ENCODE peak calls at places on chromosomes 5 and 9, in nine cellular contexts. One of them, this sample, is unnamed.

GRCh38 chr5:107090471-107090870 is 580.3 kb downstream of the EFNA5 start:
- DNase-seq in stomach: no peak
- DNase-seq in Caco-2: no peak
- DNase-seq in ELR: no peak
- DNase-seq in effector memory CD8-positive, alpha-beta T cell: no peak
- DNase-seq in activated CD8-positive, alpha-beta memory T cell treated with anti-CD3 and anti-CD28 coated beads, Interleukin-2, amount 10 ng/mL, durations not matched to agents 7 days and 5 days: no peak
- DNase-seq in stimulated activated CD8-positive, alpha-beta memory T cell treated with anti-CD3 and anti-CD28 coated beads, Interleukin-7, amount 100 ng/mL, for 4 hours: no peak
- DNase-seq in right atrium auricular region: no peak
- DNase-seq in left cardiac atrium: no peak
- DNase-seq in this sample: no peak

GRCh38 chr5:145324767-145325479 is 510.2 kb downstream of the PRELID2 start:
- DNase-seq in left cardiac atrium: no peak
- DNase-seq in stomach: no peak
- DNase-seq in stimulated activated CD8-positive, alpha-beta memory T cell treated with anti-CD3 and anti-CD28 coated beads, Interleukin-7, amount 100 ng/mL, for 4 hours: no peak
- DNase-seq in ELR: no peak
- DNase-seq in right atrium auricular region: no peak
- DNase-seq in Caco-2: no peak
- DNase-seq in activated CD8-positive, alpha-beta memory T cell treated with anti-CD3 and anti-CD28 coated beads, Interleukin-2, amount 10 ng/mL, durations not matched to agents 7 days and 5 days: no peak
- DNase-seq in effector memory CD8-positive, alpha-beta T cell: no peak
- DNase-seq in this sample: no peak

GRCh38 chr9:124680714-124681390 is 90.3 kb downstream of the NR6A1 start:
- DNase-seq in stomach: no peak
- DNase-seq in Caco-2: no peak
- DNase-seq in stimulated activated CD8-positive, alpha-beta memory T cell treated with anti-CD3 and anti-CD28 coated beads, Interleukin-7, amount 100 ng/mL, for 4 hours: no peak
- DNase-seq in right atrium auricular region: no peak
- DNase-seq in left cardiac atrium: no peak
- DNase-seq in activated CD8-positive, alpha-beta memory T cell treated with anti-CD3 and anti-CD28 coated beads, Interleukin-2, amount 10 ng/mL, durations not matched to agents 7 days and 5 days: no peak
- DNase-seq in effector memory CD8-positive, alpha-beta T cell: no peak
- DNase-seq in ELR: no peak
- DNase-seq in this sample: no peak

GRCh38 chr9:101486693-101487442 is 46.8 kb upstream of the RNF20 start:
- DNase-seq in effector memory CD8-positive, alpha-beta T cell: no peak
- DNase-seq in Caco-2: peak
- DNase-seq in right atrium auricular region: no peak
- DNase-seq in ELR: peak
- DNase-seq in stimulated activated CD8-positive, alpha-beta memory T cell treated with anti-CD3 and anti-CD28 coated beads, Interleukin-7, amount 100 ng/mL, for 4 hours: no peak
- DNase-seq in left cardiac atrium: peak
- DNase-seq in activated CD8-positive, alpha-beta memory T cell treated with anti-CD3 and anti-CD28 coated beads, Interleukin-2, amount 10 ng/mL, durations not matched to agents 7 days and 5 days: no peak
- DNase-seq in stomach: peak
- DNase-seq in this sample: peak

GRCh38 chr5:88666761-88667186 is 216.2 kb downstream of the MEF2C start:
- DNase-seq in activated CD8-positive, alpha-beta memory T cell treated with anti-CD3 and anti-CD28 coated beads, Interleukin-2, amount 10 ng/mL, durations not matched to agents 7 days and 5 days: no peak
- DNase-seq in right atrium auricular region: no peak
- DNase-seq in effector memory CD8-positive, alpha-beta T cell: no peak
- DNase-seq in stimulated activated CD8-positive, alpha-beta memory T cell treated with anti-CD3 and anti-CD28 coated beads, Interleukin-7, amount 100 ng/mL, for 4 hours: no peak
- DNase-seq in ELR: no peak
- DNase-seq in stomach: no peak
- DNase-seq in Caco-2: no peak
- DNase-seq in left cardiac atrium: no peak
- DNase-seq in this sample: no peak

GRCh38 chr9:72322678-72323077 is 42.3 kb downstream of the ZFAND5 start:
- DNase-seq in effector memory CD8-positive, alpha-beta T cell: no peak
- DNase-seq in ELR: no peak
- DNase-seq in right atrium auricular region: no peak
- DNase-seq in stomach: no peak
- DNase-seq in activated CD8-positive, alpha-beta memory T cell treated with anti-CD3 and anti-CD28 coated beads, Interleukin-2, amount 10 ng/mL, durations not matched to agents 7 days and 5 days: no peak
- DNase-seq in stimulated activated CD8-positive, alpha-beta memory T cell treated with anti-CD3 and anti-CD28 coated beads, Interleukin-7, amount 100 ng/mL, for 4 hours: no peak
- DNase-seq in Caco-2: no peak
- DNase-seq in left cardiac atrium: no peak
- DNase-seq in this sample: no peak

GRCh38 chr9:19940808-19941207 is 152.0 kb upstream of the SLC24A2 start:
- DNase-seq in left cardiac atrium: no peak
- DNase-seq in Caco-2: no peak
- DNase-seq in effector memory CD8-positive, alpha-beta T cell: no peak
- DNase-seq in ELR: no peak
- DNase-seq in stomach: no peak
- DNase-seq in stimulated activated CD8-positive, alpha-beta memory T cell treated with anti-CD3 and anti-CD28 coated beads, Interleukin-7, amount 100 ng/mL, for 4 hours: no peak
- DNase-seq in activated CD8-positive, alpha-beta memory T cell treated with anti-CD3 and anti-CD28 coated beads, Interleukin-2, amount 10 ng/mL, durations not matched to agents 7 days and 5 days: no peak
- DNase-seq in right atrium auricular region: no peak
- DNase-seq in this sample: no peak

GRCh38 chr5:43422143-43422542 is 10.0 kb upstream of the CCL28 start:
- DNase-seq in stimulated activated CD8-positive, alpha-beta memory T cell treated with anti-CD3 and anti-CD28 coated beads, Interleukin-7, amount 100 ng/mL, for 4 hours: no peak
- DNase-seq in Caco-2: no peak
- DNase-seq in activated CD8-positive, alpha-beta memory T cell treated with anti-CD3 and anti-CD28 coated beads, Interleukin-2, amount 10 ng/mL, durations not matched to agents 7 days and 5 days: no peak
- DNase-seq in ELR: peak
- DNase-seq in left cardiac atrium: no peak
- DNase-seq in stomach: peak
- DNase-seq in effector memory CD8-positive, alpha-beta T cell: no peak
- DNase-seq in right atrium auricular region: no peak
- DNase-seq in this sample: peak

GRCh38 chr9:125974705-125975104 is 227.5 kb downstream of the PBX3 start:
- DNase-seq in left cardiac atrium: no peak
- DNase-seq in ELR: no peak
- DNase-seq in Caco-2: no peak
- DNase-seq in activated CD8-positive, alpha-beta memory T cell treated with anti-CD3 and anti-CD28 coated beads, Interleukin-2, amount 10 ng/mL, durations not matched to agents 7 days and 5 days: no peak
- DNase-seq in right atrium auricular region: no peak
- DNase-seq in stimulated activated CD8-positive, alpha-beta memory T cell treated with anti-CD3 and anti-CD28 coated beads, Interleukin-7, amount 100 ng/mL, for 4 hours: no peak
- DNase-seq in stomach: no peak
- DNase-seq in effector memory CD8-positive, alpha-beta T cell: no peak
- DNase-seq in this sample: no peak

GRCh38 chr5:180069589-180070247 is 1.8 kb downstream of the RNF130 start:
- DNase-seq in left cardiac atrium: peak
- DNase-seq in right atrium auricular region: no peak
- DNase-seq in stimulated activated CD8-positive, alpha-beta memory T cell treated with anti-CD3 and anti-CD28 coated beads, Interleukin-7, amount 100 ng/mL, for 4 hours: no peak
- DNase-seq in stomach: peak
- DNase-seq in effector memory CD8-positive, alpha-beta T cell: no peak
- DNase-seq in activated CD8-positive, alpha-beta memory T cell treated with anti-CD3 and anti-CD28 coated beads, Interleukin-2, amount 10 ng/mL, durations not matched to agents 7 days and 5 days: no peak
- DNase-seq in ELR: no peak
- DNase-seq in Caco-2: no peak
- DNase-seq in this sample: peak

GRCh38 chr5:34005211-34005610 is 2.6 kb downstream of the AMACR start:
- DNase-seq in Caco-2: no peak
- DNase-seq in activated CD8-positive, alpha-beta memory T cell treated with anti-CD3 and anti-CD28 coated beads, Interleukin-2, amount 10 ng/mL, durations not matched to agents 7 days and 5 days: no peak
- DNase-seq in stomach: no peak
- DNase-seq in ELR: no peak
- DNase-seq in effector memory CD8-positive, alpha-beta T cell: no peak
- DNase-seq in left cardiac atrium: no peak
- DNase-seq in right atrium auricular region: no peak
- DNase-seq in stimulated activated CD8-positive, alpha-beta memory T cell treated with anti-CD3 and anti-CD28 coated beads, Interleukin-7, amount 100 ng/mL, for 4 hours: no peak
- DNase-seq in this sample: no peak

This sample was measured in body of pancreas.